ENCODE peak calls at places on chromosomes 3 and 15, in four cellular contexts. One of them, this sample, is unnamed.

GRCh38 chr3:189340680-189341460 is 169.1 kb downstream of the TPRG1 start:
- DNase-seq in GM12878: no peak
- DNase-seq in H1: no peak
- DNase-seq in HCT116: peak
- DNase-seq in this sample: no peak

GRCh38 chr15:70754862-70755261 is 8.5 kb downstream of the UACA start:
- DNase-seq in GM12878: no peak
- DNase-seq in H1: no peak
- DNase-seq in HCT116: no peak
- DNase-seq in this sample: no peak

GRCh38 chr3:25281041-25281842 is 146.8 kb upstream of the RARB start:
- DNase-seq in GM12878: no peak
- DNase-seq in H1: no peak
- DNase-seq in HCT116: no peak
- DNase-seq in this sample: no peak

GRCh38 chr3:120071259-120071658 is 23.0 kb downstream of the GSK3B start:
- DNase-seq in GM12878: no peak
- DNase-seq in H1: no peak
- DNase-seq in HCT116: no peak
- DNase-seq in this sample: no peak

GRCh38 chr3:49839193-49839809 is 17.1 kb downstream of the TRAIP start:
- DNase-seq in GM12878: peak
- DNase-seq in H1: peak
- DNase-seq in HCT116: peak
- DNase-seq in this sample: peak

GRCh38 chr3:98325055-98325454 is 28.6 kb upstream of the OR5K4 start:
- DNase-seq in GM12878: no peak
- DNase-seq in H1: no peak
- DNase-seq in HCT116: no peak
- DNase-seq in this sample: peak

GRCh38 chr3:134620476-134621115 is 30.2 kb downstream of the KY start:
- DNase-seq in GM12878: no peak
- DNase-seq in H1: no peak
- DNase-seq in HCT116: no peak
- DNase-seq in this sample: no peak

GRCh38 chr3:182920515-182921084 is 59.7 kb downstream of the DCUN1D1 start:
- DNase-seq in GM12878: no peak
- DNase-seq in H1: peak
- DNase-seq in HCT116: peak
- DNase-seq in this sample: peak

GRCh38 chr15:71679223-71680078 is 130.9 kb upstream of the NR2E3 start:
- DNase-seq in GM12878: no peak
- DNase-seq in H1: no peak
- DNase-seq in HCT116: no peak
- DNase-seq in this sample: no peak

GRCh38 chr15:75729304-75730069 is 16.8 kb upstream of the CSPG4 start:
- DNase-seq in GM12878: no peak
- DNase-seq in H1: no peak
- DNase-seq in HCT116: no peak
- DNase-seq in this sample: no peak

GRCh38 chr15:100751585-100751984 is 128.0 kb upstream of the ALDH1A3 start:
- DNase-seq in GM12878: no peak
- DNase-seq in H1: no peak
- DNase-seq in HCT116: no peak
- DNase-seq in this sample: no peak
- TF ChIP-seq EGR1 in GM12878: no peak
- TF ChIP-seq EGR1 in H1: no peak
- TF ChIP-seq EGR1 in HCT116: no peak
- TF ChIP-seq EGR1 in this sample: no peak

GRCh38 chr15:99053380-99054024 is 45.9 kb upstream of the PGPEP1L start:
- DNase-seq in GM12878: no peak
- DNase-seq in H1: no peak
- DNase-seq in HCT116: no peak
- DNase-seq in this sample: no peak

GRCh38 chr15:99054892-99055291 is 47.3 kb upstream of the PGPEP1L start:
- DNase-seq in GM12878: no peak
- DNase-seq in H1: no peak
- DNase-seq in HCT116: no peak
- DNase-seq in this sample: no peak

GRCh38 chr15:99055555-99056134 is 48.1 kb upstream of the PGPEP1L start:
- DNase-seq in GM12878: no peak
- DNase-seq in H1: no peak
- DNase-seq in HCT116: no peak
- DNase-seq in this sample: no peak

GRCh38 chr15:99052205-99052604 is 44.6 kb upstream of the PGPEP1L start:
- DNase-seq in GM12878: peak
- DNase-seq in H1: no peak
- DNase-seq in HCT116: no peak
- DNase-seq in this sample: no peak

DNA sequence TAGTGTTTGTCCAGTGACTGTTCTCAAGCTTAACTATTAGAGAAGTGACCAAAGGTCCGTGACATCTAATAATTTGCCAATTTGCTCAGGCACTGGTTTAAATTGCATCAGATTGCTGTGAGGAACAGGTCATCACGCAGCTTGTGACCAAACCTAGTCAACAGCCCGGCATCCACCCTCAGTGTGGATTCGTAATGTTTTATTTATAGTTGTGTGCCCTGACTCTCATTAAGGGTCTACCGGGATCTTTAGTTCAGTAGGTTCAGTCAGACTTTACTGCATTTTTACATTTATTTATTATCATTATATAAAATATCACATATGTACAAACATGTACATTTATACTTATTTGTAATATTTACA is 46.4 kb upstream of the PGPEP1L start:
- DNase-seq in GM12878: no peak
- DNase-seq in H1: no peak
- DNase-seq in HCT116: no peak
- DNase-seq in this sample: no peak
- TF ChIP-seq EGR1 in GM12878: no peak
- TF ChIP-seq EGR1 in H1: no peak
- TF ChIP-seq EGR1 in HCT116: no peak
- TF ChIP-seq EGR1 in this sample: no peak

DNA sequence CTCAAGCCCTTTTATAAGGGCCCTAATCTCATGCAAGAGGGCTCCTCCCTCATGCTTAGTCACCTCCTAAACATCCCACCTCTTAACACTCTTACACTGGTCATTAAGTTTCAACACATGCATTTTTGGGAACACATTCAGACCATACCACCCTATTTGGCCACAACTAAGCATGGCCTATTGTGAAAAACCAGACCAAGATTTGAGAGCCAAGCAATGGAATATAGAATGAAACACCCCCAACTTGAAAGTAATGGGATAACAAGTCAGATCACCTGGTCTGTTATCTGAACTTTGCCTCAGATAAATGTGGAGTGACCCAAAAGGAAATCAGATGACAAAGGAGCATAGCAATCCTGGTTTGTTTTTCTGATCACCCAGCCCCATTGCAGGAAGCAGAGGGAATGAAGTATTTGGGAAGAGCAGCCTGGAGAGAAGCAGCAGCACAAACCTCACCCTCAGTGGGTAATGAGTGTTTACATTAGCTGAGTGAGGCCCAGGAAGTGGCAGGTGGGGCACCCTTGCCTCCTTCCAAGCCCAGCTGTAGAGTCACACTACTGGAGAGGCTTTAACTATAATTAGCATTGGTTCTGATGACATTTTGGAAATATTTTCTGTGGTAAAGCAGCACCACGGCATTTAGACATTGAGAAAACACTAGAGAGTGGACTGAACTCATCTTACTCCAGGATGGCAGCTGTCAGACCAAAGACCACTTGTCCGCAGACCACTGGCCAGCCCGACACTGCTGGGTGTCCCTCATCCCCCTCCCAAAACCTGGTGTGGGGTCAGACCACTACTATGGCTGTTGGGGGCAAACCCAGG is 48.8 kb upstream of the PRTG start:
- DNase-seq in GM12878: no peak
- DNase-seq in H1: no peak
- DNase-seq in HCT116: no peak
- DNase-seq in this sample: no peak
- TF ChIP-seq EGR1 in GM12878: no peak
- TF ChIP-seq EGR1 in H1: no peak
- TF ChIP-seq EGR1 in HCT116: no peak
- TF ChIP-seq EGR1 in this sample: no peak

GRCh38 chr3:196440041-196440537 is 7.9 kb upstream of the UBXN7 start:
- DNase-seq in GM12878: peak
- DNase-seq in H1: no peak
- DNase-seq in HCT116: no peak
- DNase-seq in this sample: no peak
- TF ChIP-seq EGR1 in GM12878: no peak
- TF ChIP-seq EGR1 in H1: no peak
- TF ChIP-seq EGR1 in HCT116: no peak
- TF ChIP-seq EGR1 in this sample: no peak

GRCh38 chr3:62329970-62330369 is 43.4 kb downstream of the FEZF2 start:
- DNase-seq in GM12878: no peak
- DNase-seq in H1: no peak
- DNase-seq in HCT116: no peak
- DNase-seq in this sample: no peak
- TF ChIP-seq EGR1 in GM12878: no peak
- TF ChIP-seq EGR1 in H1: no peak
- TF ChIP-seq EGR1 in HCT116: no peak
- TF ChIP-seq EGR1 in this sample: no peak

GRCh38 chr3:152398495-152398894 is 129.8 kb downstream of the MBNL1 start:
- DNase-seq in GM12878: no peak
- DNase-seq in H1: no peak
- DNase-seq in HCT116: no peak
- DNase-seq in this sample: no peak

GRCh38 chr3:152402698-152403456 is 134.1 kb downstream of the MBNL1 start:
- DNase-seq in GM12878: no peak
- DNase-seq in H1: no peak
- DNase-seq in HCT116: no peak
- DNase-seq in this sample: no peak

GRCh38 chr3:152399374-152399773 is 130.6 kb downstream of the MBNL1 start:
- DNase-seq in GM12878: no peak
- DNase-seq in H1: no peak
- DNase-seq in HCT116: no peak
- DNase-seq in this sample: no peak

GRCh38 chr3:152403632-152404066 is 134.9 kb downstream of the MBNL1 start:
- DNase-seq in GM12878: no peak
- DNase-seq in H1: no peak
- DNase-seq in HCT116: no peak
- DNase-seq in this sample: peak

DNA sequence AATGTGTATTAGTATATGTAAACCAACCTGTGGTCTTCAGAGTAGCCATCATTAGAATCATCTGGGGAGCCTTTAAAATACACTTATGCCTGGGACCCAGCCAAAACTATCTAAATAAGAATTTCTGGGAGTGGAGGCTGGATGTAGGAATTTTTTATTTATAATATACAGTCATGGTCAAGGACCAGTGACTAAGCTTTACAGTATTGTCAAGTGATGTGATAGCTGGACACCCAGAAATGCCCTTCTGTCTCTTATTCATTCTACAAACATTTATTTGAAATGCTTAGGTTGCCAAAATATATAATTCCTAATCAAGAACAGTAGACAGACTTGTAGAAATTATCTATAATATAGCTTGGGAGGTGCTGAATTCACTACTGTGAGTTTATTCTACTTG is 132.2 kb downstream of the MBNL1 start:
- DNase-seq in GM12878: no peak
- DNase-seq in H1: no peak
- DNase-seq in HCT116: no peak
- DNase-seq in this sample: no peak
- TF ChIP-seq EGR1 in GM12878: no peak
- TF ChIP-seq EGR1 in H1: no peak
- TF ChIP-seq EGR1 in HCT116: no peak
- TF ChIP-seq EGR1 in this sample: no peak

DNA sequence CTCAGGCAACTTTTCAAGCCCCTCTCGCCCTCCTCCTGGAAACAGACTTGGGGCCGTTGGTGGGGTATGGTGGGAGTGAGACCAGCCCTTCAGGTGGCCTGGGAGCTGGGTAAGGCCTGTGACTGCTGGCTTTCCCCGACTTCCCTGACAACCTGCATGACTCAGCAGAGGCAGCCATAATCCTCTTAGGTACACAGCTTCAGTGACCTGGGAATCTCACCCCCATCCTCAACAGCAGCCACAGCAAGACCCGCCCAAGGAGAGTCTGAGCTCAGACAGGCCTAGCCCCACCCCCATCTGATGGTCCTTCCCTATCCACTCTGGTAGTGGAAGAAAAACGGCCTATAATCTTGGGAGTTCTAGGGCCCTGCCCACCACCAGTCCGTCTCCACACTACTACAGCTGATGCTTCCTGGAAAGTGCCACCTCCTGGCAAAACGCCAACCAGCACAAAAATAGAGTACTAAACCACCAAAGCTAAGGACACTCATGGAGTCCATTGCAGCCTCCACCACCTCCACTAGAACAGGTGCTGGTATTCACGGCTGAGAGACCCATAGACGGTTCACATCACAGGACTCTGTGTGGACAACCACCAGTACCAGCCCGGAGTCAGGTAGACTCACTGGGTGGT is 13.1 kb upstream of the SLC27A2 start:
- DNase-seq in GM12878: no peak
- DNase-seq in H1: no peak
- DNase-seq in HCT116: no peak
- DNase-seq in this sample: no peak
- TF ChIP-seq EGR1 in GM12878: no peak
- TF ChIP-seq EGR1 in H1: no peak
- TF ChIP-seq EGR1 in HCT116: no peak
- TF ChIP-seq EGR1 in this sample: no peak

This sample was measured in K562.